ENCODE peak calls at places on chromosomes 13 and 19, in six cellular contexts. M is GM23338, O is cardiac muscle cell, H is RPMI8226, J is spleen, I is progenitor cell of endocrine pancreas. A is an unnamed sample.

GRCh38 chr13:106695139-106695538 is 127.2 kb upstream of the ARGLU1 start:
- DNase-seq in O (no peak), J (no peak), H (no peak), I (no peak), M (no peak), A (no peak)

GRCh38 chr19:1608414-1609391 is 3.4 kb upstream of the UQCR11 start:
- DNase-seq in H (no peak), M (peak), J (peak), I (no peak), O (no peak), A (no peak)

GRCh38 chr13:111897178-111897845 is 169.6 kb upstream of the SOX1 start:
- DNase-seq in M (no peak), H (peak), O (no peak), I (no peak), J (no peak), A (no peak)

GRCh38 chr19:40303765-40304164 is 18.6 kb upstream of the AKT2 start:
- DNase-seq in O (no peak), J (no peak), H (no peak), M (no peak), I (no peak), A (no peak)

GRCh38 chr19:39347332-39348227 is 5.4 kb downstream of the SAMD4B start:
- DNase-seq in I (no peak), O (peak), M (no peak), J (no peak), H (no peak), A (no peak)

GRCh38 chr13:48526269-48526668 is 6.6 kb downstream of the RCBTB2 start:
- DNase-seq in H (no peak), J (no peak), O (no peak), I (no peak), M (no peak), A (no peak)

GRCh38 chr19:2537544-2537943 is 61.6 kb downstream of the GADD45B start:
- DNase-seq in J (no peak), H (no peak), I (no peak), M (no peak), O (no peak), A (no peak)

GRCh38 chr19:14408641-14409120 is 10.5 kb downstream of the DDX39A start:
- DNase-seq in M (no peak), O (peak), I (no peak), H (no peak), J (no peak), A (no peak)

GRCh38 chr13:114039471-114040141 is 65.7 kb upstream of the C13orf46 start:
- DNase-seq in O (no peak), J (no peak), I (no peak), H (no peak), M (no peak), A (no peak)

A was measured in MM.1S.